ENCODE peak calls at places on chromosomes 5 and 9, in eight cellular contexts. H is HTR-8/SVneo; T is T follicular helper cell; J is colonic mucosa; O is stimulated activated effector memory CD8-positive, alpha-beta T cell treated with anti-CD3 and anti-CD28 coated beads, Interleukin-12 subunit alpha, Interleukin-12 subunit beta, amount 100 ng/mL, for 72 hours; N is skeletal muscle cell; I is NCI-H1417; A is AML-193. Z is an unnamed sample.

GRCh38 chr5:172669808-172670402 is 28.8 kb downstream of the NEURL1B start:
- DNase-seq in J (no peak), T (no peak), A (no peak), O (no peak), N (no peak), H (no peak), I (no peak), Z (peak; percentile 45)

GRCh38 chr9:93843396-93843795 is 111.8 kb downstream of the BARX1 start:
- DNase-seq in T (no peak), I (no peak), N (no peak), A (no peak), J (no peak), O (no peak), H (no peak), Z (no peak)

GRCh38 chr9:92986175-92987110 is 39.1 kb downstream of the FGD3 start:
- DNase-seq in N (no peak), A (peak; percentile 41), O (no peak), I (no peak), T (peak; percentile 37), J (no peak), H (no peak), Z (no peak)

GRCh38 chr9:14887149-14887548 is 23.1 kb downstream of the FREM1 start:
- DNase-seq in N (no peak), A (no peak), J (peak; percentile 65), O (no peak), H (no peak), T (no peak), I (peak; percentile 38), Z (no peak)

GRCh38 chr5:160543395-160543794 is 121.7 kb downstream of the PTTG1 start:
- DNase-seq in J (no peak), O (no peak), A (no peak), N (no peak), I (no peak), H (no peak), T (no peak), Z (no peak)

GRCh38 chr5:123997354-123998215 is 485.6 kb downstream of the CSNK1G3 start:
- DNase-seq in N (peak; percentile 83), A (no peak), T (no peak), H (peak; percentile 34), J (no peak), O (no peak), I (no peak), Z (peak; percentile 24)

GRCh38 chr9:86731511-86731993 is 215.8 kb downstream of the GAS1 start:
- DNase-seq in J (no peak), I (no peak), O (no peak), A (no peak), H (no peak), N (peak; percentile 47), T (no peak), Z (no peak)

GRCh38 chr9:99474186-99474585 is 252.1 kb downstream of the SEC61B start:
- DNase-seq in T (no peak), N (no peak), A (no peak), O (no peak), I (no peak), J (no peak), H (no peak), Z (no peak)

GRCh38 chr9:130713286-130713975 is 19.9 kb downstream of the EXOSC2 start:
- DNase-seq in J (peak; percentile 54), A (no peak), O (peak; percentile 58), I (peak; percentile 60), H (no peak), T (no peak), N (no peak), Z (no peak)

GRCh38 chr9:21381752-21382339 is 3.4 kb downstream of the IFNA2 start:
- DNase-seq in O (no peak), I (no peak), N (no peak), T (no peak), J (no peak), A (peak; percentile 68), H (no peak), Z (no peak)

Z was measured in retina.